ENCODE peak calls at places on chromosomes 7 and 10, in six cellular contexts. E is A549; C is IMR-90; V is tibial nerve; O is CD8-positive, alpha-beta T cell; M is ovary. Y is an unnamed sample. For H3K4me1, the result is how much of the 10 kb centered on the place peaks cover.

GRCh38 chr10:66180651-66181318 is 745.1 kb upstream of the LRRTM3 start:
- DNase-seq in O (no peak), M (no peak), C (peak), V (no peak), E (peak), Y (no peak)

GRCh38 chr7:17985473-17986239 is 42.0 kb downstream of the PRPS1L1 start:
- DNase-seq in E (no peak), V (no peak), O (no peak), C (no peak), M (no peak), Y (no peak)

GRCh38 chr10:132487241-132488135 is 50.1 kb upstream of the INPP5A start:
- DNase-seq in E (no peak), V (no peak), M (no peak), C (no peak), O (no peak), Y (no peak)

GRCh38 chr7:42285383-42285824 is 48.4 kb upstream of the GLI3 start:
- DNase-seq in C (no peak), M (no peak), E (no peak), V (no peak), O (no peak), Y (no peak)

GRCh38 chr10:51574248-51575067 is 124.9 kb downstream of the CSTF2T start:
- DNase-seq in O (no peak), C (peak), V (no peak), E (no peak), M (no peak), Y (no peak)

GRCh38 chr10:75208177-75208576 is 2.4 kb upstream of the VDAC2 start:
- DNase-seq in E (peak), V (no peak), C (peak), M (no peak), O (no peak), Y (no peak)

GRCh38 chr7:121853307-121853706 is 19.7 kb upstream of the PTPRZ1 start:
- DNase-seq in O (no peak), M (no peak), E (no peak), C (no peak), V (no peak), Y (no peak)

GRCh38 chr7:149329265-149329664 is 67.3 kb downstream of the ZNF783 start:
- DNase-seq in E (no peak), O (no peak), V (no peak), M (no peak), C (no peak), Y (no peak)

GRCh38 chr7:130996841-130997231 is 262.8 kb upstream of the KLF14 start:
- DNase-seq in E (peak), V (no peak), O (no peak), M (no peak), C (peak), Y (peak)

GRCh38 chr10:70974351-70974901 is 86.1 kb upstream of the PCBD1 start:
- DNase-seq in C (peak), O (no peak), V (no peak), M (no peak), E (no peak), Y (no peak)

GRCh38 chr10:56605043-56605442 is 244.0 kb upstream of the ZWINT start:
- DNase-seq in V (no peak), O (no peak), M (no peak), C (no peak), E (peak), Y (no peak)

GRCh38 chr10:6721964-6722615 is 142.0 kb upstream of the PRKCQ start:
- DNase-seq in O (no peak), C (peak), M (no peak), V (no peak), E (peak), Y (no peak)

GRCh38 chr10:11886851-11887250 is 63.7 kb downstream of the PROSER2 start:
- DNase-seq in O (no peak), V (no peak), C (no peak), M (no peak), E (peak), Y (no peak)

GRCh38 chr7:38409524-38409923 is 136.1 kb upstream of the TARP start:
- DNase-seq in O (no peak), C (no peak), M (no peak), V (no peak), E (no peak), Y (no peak)

GRCh38 chr10:46543379-46544014 is 13.0 kb downstream of the GPRIN2 start:
- DNase-seq in E (no peak), O (no peak), M (peak), C (no peak), V (peak), Y (peak)

GRCh38 chr10:22022257-22023051 is 18.9 kb upstream of the DNAJC1 start:
- DNase-seq in M (no peak), E (no peak), O (peak), V (no peak), C (no peak), Y (peak)

GRCh38 chr7:78924581-78924980 is 528.9 kb downstream of the MAGI2 start:
- DNase-seq in O (no peak), M (no peak), V (no peak), C (peak), E (peak), Y (no peak)

GRCh38 chr7:28093617-28094232 is 86.9 kb downstream of the JAZF1 start:
- DNase-seq in M (peak), O (peak), C (peak), V (peak), E (peak), Y (peak)

GRCh38 chr10:119533473-119533872 is 9.0 kb downstream of the RGS10 start:
- DNase-seq in M (no peak), E (no peak), O (no peak), C (no peak), V (no peak), Y (no peak)

GRCh38 chr7:74026406-74027123 is 1.4 kb upstream of the ELN start:
- DNase-seq in E (peak), V (peak), O (peak), C (peak), M (peak), Y (peak)

DNA sequence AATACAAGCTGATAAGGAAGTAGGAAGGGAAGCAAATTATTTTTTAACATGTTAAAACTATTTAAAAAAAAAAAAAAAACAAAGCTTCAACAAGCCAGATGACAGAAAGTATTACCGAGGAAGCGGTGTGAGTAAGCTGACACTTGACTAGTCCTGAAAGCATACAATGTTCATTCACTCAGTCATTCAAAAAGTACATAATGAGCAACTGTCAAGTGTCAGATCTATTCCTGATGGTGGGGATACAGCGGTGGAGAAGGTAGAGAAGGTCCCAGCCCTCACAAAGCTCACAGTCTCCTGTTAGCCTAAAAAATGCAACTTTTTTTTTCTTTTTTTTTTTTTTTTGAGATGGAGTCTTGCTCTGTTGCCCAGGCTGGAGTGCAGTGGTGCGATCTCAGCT is 40.0 kb downstream of the RAPGEF5 start:
- DNase-seq in M (no peak), C (no peak), V (no peak), E (no peak), O (no peak), Y (no peak)
- TF ChIP-seq CTCF in M (no peak), C (no peak), V (no peak), E (no peak), O (no peak), Y (no peak)

GRCh38 chr10:4678951-4679671 is 146.9 kb upstream of the AKR1E2 start:
- DNase-seq in O (no peak), E (no peak), M (no peak), C (no peak), V (no peak), Y (peak)

GRCh38 chr10:4678023-4678950 is 147.7 kb upstream of the AKR1E2 start:
- DNase-seq in V (no peak), C (peak), M (no peak), E (peak), O (no peak), Y (peak)

GRCh38 chr10:4676566-4676965 is 149.4 kb upstream of the AKR1E2 start:
- DNase-seq in O (no peak), V (no peak), C (no peak), E (no peak), M (no peak), Y (no peak)

GRCh38 chr10:4673279-4674040 is 152.5 kb upstream of the AKR1E2 start:
- DNase-seq in C (no peak), V (no peak), M (no peak), E (no peak), O (no peak), Y (no peak)

GRCh38 chr10:4677296-4678021 is 148.5 kb upstream of the AKR1E2 start:
- DNase-seq in C (peak), V (no peak), O (no peak), E (peak), M (no peak), Y (no peak)
- H3K4me3 ChIP-seq in C (no peak), V (no peak), O (no peak), E (peak), M (no peak), Y (no peak)

GRCh38 chr10:43404675-43405221 is 4.2 kb downstream of the HNRNPF start:
- DNase-seq in C (no peak), O (no peak), V (no peak), E (no peak), M (no peak), Y (no peak)
- H3K4me1 ChIP-seq in C (under half), O (half or more), V (under half), E (half or more), M (under half), Y (under half)

DNA sequence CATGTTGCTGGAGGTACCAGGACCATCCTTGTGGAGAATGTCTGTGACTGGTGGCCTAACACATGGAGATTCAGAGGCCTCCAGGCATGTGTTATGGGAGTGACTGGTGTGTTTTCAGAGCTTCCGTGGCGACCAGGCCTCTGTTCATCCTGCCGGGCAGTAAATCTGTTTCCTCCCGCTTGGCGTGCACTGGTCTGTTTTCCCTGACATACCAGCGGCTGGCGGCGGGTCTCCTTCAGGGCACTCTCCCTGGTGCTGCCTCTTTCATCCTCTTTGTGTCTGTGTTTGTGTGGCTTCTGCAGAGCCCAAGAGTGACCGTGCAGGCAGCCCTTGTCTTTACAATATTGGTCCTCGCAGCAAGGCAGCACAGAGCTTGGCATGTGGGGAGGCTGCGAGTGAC is 385.1 kb upstream of the MKI67 start:
- DNase-seq in C (no peak), O (no peak), M (no peak), V (no peak), E (no peak), Y (no peak)
- TF ChIP-seq CTCF in C (no peak), O (no peak), M (no peak), V (no peak), E (no peak), Y (no peak)

DNA sequence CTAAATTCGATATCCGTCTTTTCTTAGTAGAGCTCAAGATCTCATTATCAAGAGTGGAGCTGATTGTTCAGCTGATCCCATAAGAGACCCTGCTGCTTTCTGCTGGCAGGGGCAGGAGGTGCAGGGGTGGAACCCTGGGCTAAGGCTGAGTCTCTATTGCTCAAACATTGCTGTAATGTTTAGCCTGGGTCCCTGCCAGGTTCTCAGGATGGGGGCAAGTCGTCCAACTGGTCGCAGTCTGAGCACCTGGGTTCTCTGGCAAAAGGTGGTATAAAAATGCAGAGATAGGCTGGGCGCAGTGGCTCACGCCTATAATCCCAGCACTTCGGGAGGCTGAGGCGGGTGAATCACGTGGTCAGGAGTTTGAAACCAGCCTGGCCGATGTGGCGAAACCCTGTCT is 62.0 kb upstream of the NRBF2 start:
- DNase-seq in M (no peak), E (no peak), O (no peak), C (no peak), V (no peak), Y (peak)
- H3K4me3 ChIP-seq in M (no peak), E (no peak), O (no peak), C (no peak), V (no peak), Y (no peak)

GRCh38 chr10:29256019-29256418 is 32.9 kb upstream of the LYZL1 start:
- DNase-seq in C (no peak), M (no peak), O (no peak), E (no peak), V (no peak), Y (no peak)

GRCh38 chr10:29254123-29255046 is 34.5 kb upstream of the LYZL1 start:
- DNase-seq in C (no peak), V (no peak), M (no peak), E (peak), O (no peak), Y (no peak)

GRCh38 chr10:29253096-29254029 is 35.5 kb upstream of the LYZL1 start:
- DNase-seq in M (no peak), C (no peak), O (no peak), E (no peak), V (no peak), Y (no peak)

GRCh38 chr10:29256531-29256930 is 32.3 kb upstream of the LYZL1 start:
- DNase-seq in O (no peak), E (no peak), M (no peak), C (no peak), V (no peak), Y (no peak)

GRCh38 chr10:29255117-29255516 is 33.8 kb upstream of the LYZL1 start:
- DNase-seq in M (no peak), E (no peak), C (no peak), V (no peak), O (no peak), Y (no peak)
- H3K4me1 ChIP-seq in M (under half), E (under half), C (under half), V (under half), O (under half), Y (under half)

GRCh38 chr10:107546239-107546638 is 381.7 kb upstream of the SORCS1 start:
- DNase-seq in C (peak), E (no peak), O (no peak), V (no peak), M (no peak), Y (no peak)

GRCh38 chr10:107545717-107546116 is 381.2 kb upstream of the SORCS1 start:
- DNase-seq in M (no peak), V (no peak), E (no peak), C (no peak), O (no peak), Y (no peak)

GRCh38 chr10:107542607-107543006 is 378.1 kb upstream of the SORCS1 start:
- DNase-seq in M (no peak), E (no peak), C (no peak), V (no peak), O (no peak), Y (no peak)

GRCh38 chr10:107546986-107547385 is 382.5 kb upstream of the SORCS1 start:
- DNase-seq in M (no peak), O (no peak), V (no peak), C (no peak), E (no peak), Y (no peak)

GRCh38 chr10:107544706-107545520 is 380.4 kb upstream of the SORCS1 start:
- DNase-seq in O (no peak), C (no peak), E (no peak), M (no peak), V (no peak), Y (no peak)
- TF ChIP-seq CTCF in O (no peak), C (no peak), E (no peak), M (no peak), V (no peak), Y (no peak)

Y was measured in transverse colon.